ENCODE peak calls at places on chromosomes 13 and 19, in eight cellular contexts. One of them, this sample, is unnamed.

GRCh38 chr19:35788205-35788960 is 13.0 kb downstream of the ARHGAP33 start:
- DNase-seq in neural progenitor cell: no peak
- DNase-seq in lower leg skin: no peak
- DNase-seq in astrocyte of the cerebellum: no peak
- DNase-seq in WERI-Rb-1: no peak
- DNase-seq in IMR-90: no peak
- DNase-seq in fibroblast of villous mesenchyme: no peak
- DNase-seq in H9: no peak
- DNase-seq in this sample: no peak

GRCh38 chr13:48156466-48156865 is 61.6 kb upstream of the MED4 start:
- DNase-seq in neural progenitor cell: no peak
- DNase-seq in lower leg skin: no peak
- DNase-seq in astrocyte of the cerebellum: no peak
- DNase-seq in WERI-Rb-1: no peak
- DNase-seq in IMR-90: no peak
- DNase-seq in fibroblast of villous mesenchyme: no peak
- DNase-seq in H9: peak; percentile 71
- DNase-seq in this sample: no peak

GRCh38 chr19:17389957-17390664 is 3.9 kb downstream of the CCDC194 start:
- DNase-seq in neural progenitor cell: no peak
- DNase-seq in lower leg skin: no peak
- DNase-seq in astrocyte of the cerebellum: no peak
- DNase-seq in WERI-Rb-1: peak; percentile 23
- DNase-seq in IMR-90: no peak
- DNase-seq in fibroblast of villous mesenchyme: no peak
- DNase-seq in H9: no peak
- DNase-seq in this sample: peak; percentile 51

GRCh38 chr19:41702208-41702651 is 6.2 kb upstream of the CEACAM5 start:
- DNase-seq in neural progenitor cell: no peak
- DNase-seq in lower leg skin: no peak
- DNase-seq in astrocyte of the cerebellum: no peak
- DNase-seq in WERI-Rb-1: no peak
- DNase-seq in IMR-90: peak; percentile 33
- DNase-seq in fibroblast of villous mesenchyme: no peak
- DNase-seq in H9: no peak
- DNase-seq in this sample: no peak

GRCh38 chr13:99958402-99959126 is 13.0 kb downstream of the ZIC5 start:
- DNase-seq in neural progenitor cell: peak; percentile 89
- DNase-seq in lower leg skin: no peak
- DNase-seq in astrocyte of the cerebellum: no peak
- DNase-seq in WERI-Rb-1: no peak
- DNase-seq in IMR-90: no peak
- DNase-seq in fibroblast of villous mesenchyme: no peak
- DNase-seq in H9: peak; percentile 69
- DNase-seq in this sample: peak; percentile 11

GRCh38 chr19:41945135-41945766 is 13.9 kb downstream of the RABAC1 start:
- DNase-seq in neural progenitor cell: no peak
- DNase-seq in lower leg skin: no peak
- DNase-seq in astrocyte of the cerebellum: no peak
- DNase-seq in WERI-Rb-1: no peak
- DNase-seq in IMR-90: no peak
- DNase-seq in fibroblast of villous mesenchyme: no peak
- DNase-seq in H9: no peak
- DNase-seq in this sample: no peak

GRCh38 chr13:40591091-40591490 is 75.3 kb downstream of the FOXO1 start:
- DNase-seq in neural progenitor cell: no peak
- DNase-seq in lower leg skin: no peak
- DNase-seq in astrocyte of the cerebellum: no peak
- DNase-seq in WERI-Rb-1: no peak
- DNase-seq in IMR-90: no peak
- DNase-seq in fibroblast of villous mesenchyme: no peak
- DNase-seq in H9: no peak
- DNase-seq in this sample: no peak

GRCh38 chr13:114161028-114161556 is 18.0 kb upstream of the CFAP97D2 start:
- DNase-seq in neural progenitor cell: no peak
- DNase-seq in lower leg skin: peak; percentile 81
- DNase-seq in astrocyte of the cerebellum: no peak
- DNase-seq in WERI-Rb-1: no peak
- DNase-seq in IMR-90: no peak
- DNase-seq in fibroblast of villous mesenchyme: no peak
- DNase-seq in H9: no peak
- DNase-seq in this sample: no peak

GRCh38 chr19:2051771-2052704 is 994 bp upstream of the MKNK2 start:
- DNase-seq in neural progenitor cell: no peak
- DNase-seq in lower leg skin: peak; percentile 91
- DNase-seq in astrocyte of the cerebellum: no peak
- DNase-seq in WERI-Rb-1: no peak
- DNase-seq in IMR-90: no peak
- DNase-seq in fibroblast of villous mesenchyme: no peak
- DNase-seq in H9: peak; percentile 30
- DNase-seq in this sample: no peak

GRCh38 chr13:106096661-106097092 is 438.8 kb downstream of the EFNB2 start:
- DNase-seq in neural progenitor cell: no peak
- DNase-seq in lower leg skin: no peak
- DNase-seq in astrocyte of the cerebellum: no peak
- DNase-seq in WERI-Rb-1: no peak
- DNase-seq in IMR-90: no peak
- DNase-seq in fibroblast of villous mesenchyme: peak; percentile 32
- DNase-seq in H9: no peak
- DNase-seq in this sample: no peak

GRCh38 chr13:41470187-41470586 is 12.8 kb downstream of the RGCC start:
- DNase-seq in neural progenitor cell: no peak
- DNase-seq in lower leg skin: no peak
- DNase-seq in astrocyte of the cerebellum: no peak
- DNase-seq in WERI-Rb-1: no peak
- DNase-seq in IMR-90: no peak
- DNase-seq in fibroblast of villous mesenchyme: no peak
- DNase-seq in H9: no peak
- DNase-seq in this sample: no peak

GRCh38 chr13:50129923-50130685 is 114.9 kb downstream of the KCNRG start:
- DNase-seq in neural progenitor cell: peak; percentile 76
- DNase-seq in lower leg skin: peak; percentile 93
- DNase-seq in astrocyte of the cerebellum: no peak
- DNase-seq in WERI-Rb-1: no peak
- DNase-seq in IMR-90: no peak
- DNase-seq in fibroblast of villous mesenchyme: no peak
- DNase-seq in H9: peak; percentile 64
- DNase-seq in this sample: peak; percentile 43

GRCh38 chr19:41811036-41811435 is 14.6 kb downstream of the CEACAM3 start:
- DNase-seq in neural progenitor cell: no peak
- DNase-seq in lower leg skin: no peak
- DNase-seq in astrocyte of the cerebellum: no peak
- DNase-seq in WERI-Rb-1: no peak
- DNase-seq in IMR-90: no peak
- DNase-seq in fibroblast of villous mesenchyme: no peak
- DNase-seq in H9: no peak
- DNase-seq in this sample: no peak

GRCh38 chr19:33797821-33798633 is 1.4 kb downstream of the KCTD15 start:
- DNase-seq in neural progenitor cell: peak; percentile 88
- DNase-seq in lower leg skin: no peak
- DNase-seq in astrocyte of the cerebellum: no peak
- DNase-seq in WERI-Rb-1: peak; percentile 86
- DNase-seq in IMR-90: peak; percentile 33
- DNase-seq in fibroblast of villous mesenchyme: peak; percentile 64
- DNase-seq in H9: peak; percentile 77
- DNase-seq in this sample: peak; percentile 65

GRCh38 chr13:25372275-25373081 is 704 bp downstream of the ATP8A2 start:
- DNase-seq in neural progenitor cell: peak; percentile 66
- DNase-seq in lower leg skin: no peak
- DNase-seq in astrocyte of the cerebellum: no peak
- DNase-seq in WERI-Rb-1: peak; percentile 54
- DNase-seq in IMR-90: no peak
- DNase-seq in fibroblast of villous mesenchyme: no peak
- DNase-seq in H9: peak; percentile 52
- DNase-seq in this sample: no peak

DNA sequence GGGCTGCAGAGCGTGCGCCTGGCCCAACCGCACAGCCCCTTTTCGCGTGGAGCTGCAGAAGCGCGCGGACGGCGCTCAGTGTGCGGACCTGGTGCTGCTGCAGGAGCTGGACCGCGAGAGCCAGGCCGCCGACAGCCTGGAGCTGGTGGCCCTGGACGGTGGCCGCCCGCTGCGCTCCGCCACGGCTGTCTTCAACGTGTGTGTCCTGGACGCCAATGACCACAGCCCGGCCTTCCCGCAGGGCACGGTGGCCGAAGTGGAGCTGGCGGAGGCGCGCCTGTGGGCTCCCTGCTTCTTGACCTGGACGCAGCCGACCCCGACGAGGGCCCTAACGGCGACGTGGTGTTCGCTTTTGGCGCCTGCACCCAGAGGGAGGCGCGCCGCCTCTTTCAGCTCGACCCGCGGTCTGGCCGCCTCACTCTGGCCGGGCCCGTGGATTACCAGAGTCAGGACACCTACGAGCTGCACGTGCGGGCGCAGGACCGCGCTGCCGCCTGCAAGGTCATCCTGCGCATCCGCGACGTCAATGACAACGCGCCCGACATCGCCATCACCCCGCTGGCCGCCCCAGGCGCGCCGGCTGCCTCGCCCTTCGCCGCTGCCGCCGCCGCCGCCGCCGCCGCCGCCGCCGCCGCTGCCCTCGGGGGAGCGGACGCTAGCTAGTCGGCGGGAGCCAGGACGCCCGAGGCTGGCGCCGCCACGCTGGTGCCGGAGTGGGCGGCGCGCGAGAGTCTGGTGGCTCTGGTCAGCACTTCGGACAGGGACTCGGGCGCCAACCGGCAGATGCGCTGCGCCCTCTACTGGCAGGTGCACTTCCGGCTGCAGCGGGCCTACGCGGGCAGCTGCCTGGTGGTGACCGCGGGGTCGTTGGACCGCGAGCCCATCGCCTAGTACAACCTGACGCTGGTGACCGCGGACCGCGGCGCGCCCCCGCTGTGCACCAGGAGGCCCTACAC is 172.2 kb downstream of the OLFM4 start:
- DNase-seq in neural progenitor cell: peak; percentile 96
- DNase-seq in lower leg skin: no peak
- DNase-seq in astrocyte of the cerebellum: no peak
- DNase-seq in WERI-Rb-1: no peak
- DNase-seq in IMR-90: peak; percentile 1
- DNase-seq in fibroblast of villous mesenchyme: peak; percentile 0
- DNase-seq in H9: peak; percentile 89
- DNase-seq in this sample: peak; percentile 92
- TF ChIP-seq CTCF in neural progenitor cell: peak; percentile 92
- TF ChIP-seq CTCF in lower leg skin: no peak
- TF ChIP-seq CTCF in astrocyte of the cerebellum: peak; percentile 43
- TF ChIP-seq CTCF in WERI-Rb-1: peak; percentile 3
- TF ChIP-seq CTCF in IMR-90: peak; percentile 46
- TF ChIP-seq CTCF in fibroblast of villous mesenchyme: peak; percentile 15
- TF ChIP-seq CTCF in H9: peak; percentile 92
- TF ChIP-seq CTCF in this sample: peak; percentile 91

GRCh38 chr19:8537099-8537498 is 23.1 kb upstream of the ZNF414 start:
- DNase-seq in neural progenitor cell: no peak
- DNase-seq in lower leg skin: no peak
- DNase-seq in astrocyte of the cerebellum: no peak
- DNase-seq in WERI-Rb-1: no peak
- DNase-seq in IMR-90: no peak
- DNase-seq in fibroblast of villous mesenchyme: no peak
- DNase-seq in H9: no peak
- DNase-seq in this sample: no peak

GRCh38 chr19:8536282-8536681 is 22.3 kb upstream of the ZNF414 start:
- DNase-seq in neural progenitor cell: no peak
- DNase-seq in lower leg skin: no peak
- DNase-seq in astrocyte of the cerebellum: no peak
- DNase-seq in WERI-Rb-1: no peak
- DNase-seq in IMR-90: no peak
- DNase-seq in fibroblast of villous mesenchyme: no peak
- DNase-seq in H9: no peak
- DNase-seq in this sample: no peak

GRCh38 chr19:8544168-8544567 is 30.2 kb upstream of the ZNF414 start:
- DNase-seq in neural progenitor cell: no peak
- DNase-seq in lower leg skin: no peak
- DNase-seq in astrocyte of the cerebellum: no peak
- DNase-seq in WERI-Rb-1: no peak
- DNase-seq in IMR-90: no peak
- DNase-seq in fibroblast of villous mesenchyme: no peak
- DNase-seq in H9: no peak
- DNase-seq in this sample: no peak

GRCh38 chr19:8539621-8540149 is 25.7 kb upstream of the ZNF414 start:
- DNase-seq in neural progenitor cell: no peak
- DNase-seq in lower leg skin: no peak
- DNase-seq in astrocyte of the cerebellum: no peak
- DNase-seq in WERI-Rb-1: no peak
- DNase-seq in IMR-90: no peak
- DNase-seq in fibroblast of villous mesenchyme: no peak
- DNase-seq in H9: no peak
- DNase-seq in this sample: no peak
- TF ChIP-seq CTCF in neural progenitor cell: no peak
- TF ChIP-seq CTCF in lower leg skin: no peak
- TF ChIP-seq CTCF in astrocyte of the cerebellum: no peak
- TF ChIP-seq CTCF in WERI-Rb-1: no peak
- TF ChIP-seq CTCF in IMR-90: no peak
- TF ChIP-seq CTCF in fibroblast of villous mesenchyme: no peak
- TF ChIP-seq CTCF in H9: no peak
- TF ChIP-seq CTCF in this sample: no peak

GRCh38 chr13:80030491-80030890 is 310.4 kb downstream of the SPRY2 start:
- DNase-seq in neural progenitor cell: peak; percentile 16
- DNase-seq in lower leg skin: no peak
- DNase-seq in astrocyte of the cerebellum: no peak
- DNase-seq in WERI-Rb-1: no peak
- DNase-seq in IMR-90: no peak
- DNase-seq in fibroblast of villous mesenchyme: no peak
- DNase-seq in H9: no peak
- DNase-seq in this sample: peak; percentile 6
- TF ChIP-seq CTCF in neural progenitor cell: peak; percentile 41
- TF ChIP-seq CTCF in lower leg skin: no peak
- TF ChIP-seq CTCF in astrocyte of the cerebellum: no peak
- TF ChIP-seq CTCF in WERI-Rb-1: no peak
- TF ChIP-seq CTCF in IMR-90: no peak
- TF ChIP-seq CTCF in fibroblast of villous mesenchyme: peak; percentile 25
- TF ChIP-seq CTCF in H9: peak; percentile 49
- TF ChIP-seq CTCF in this sample: no peak

GRCh38 chr13:43005460-43006236 is 13.6 kb upstream of the EPSTI1 start:
- DNase-seq in neural progenitor cell: no peak
- DNase-seq in lower leg skin: no peak
- DNase-seq in astrocyte of the cerebellum: peak; percentile 32
- DNase-seq in WERI-Rb-1: no peak
- DNase-seq in IMR-90: peak; percentile 32
- DNase-seq in fibroblast of villous mesenchyme: peak; percentile 28
- DNase-seq in H9: no peak
- DNase-seq in this sample: no peak

GRCh38 chr13:43014162-43014561 is 9.2 kb upstream of the DNAJC15 start:
- DNase-seq in neural progenitor cell: no peak
- DNase-seq in lower leg skin: no peak
- DNase-seq in astrocyte of the cerebellum: no peak
- DNase-seq in WERI-Rb-1: no peak
- DNase-seq in IMR-90: no peak
- DNase-seq in fibroblast of villous mesenchyme: no peak
- DNase-seq in H9: no peak
- DNase-seq in this sample: no peak

GRCh38 chr13:43006893-43007631 is 15.0 kb upstream of the EPSTI1 start:
- DNase-seq in neural progenitor cell: peak; percentile 6
- DNase-seq in lower leg skin: no peak
- DNase-seq in astrocyte of the cerebellum: peak; percentile 63
- DNase-seq in WERI-Rb-1: no peak
- DNase-seq in IMR-90: peak; percentile 63
- DNase-seq in fibroblast of villous mesenchyme: peak; percentile 45
- DNase-seq in H9: no peak
- DNase-seq in this sample: no peak

GRCh38 chr13:43008591-43008990 is 14.8 kb upstream of the DNAJC15 start:
- DNase-seq in neural progenitor cell: no peak
- DNase-seq in lower leg skin: no peak
- DNase-seq in astrocyte of the cerebellum: no peak
- DNase-seq in WERI-Rb-1: no peak
- DNase-seq in IMR-90: no peak
- DNase-seq in fibroblast of villous mesenchyme: no peak
- DNase-seq in H9: no peak
- DNase-seq in this sample: no peak

GRCh38 chr13:43009506-43009905 is 13.9 kb upstream of the DNAJC15 start:
- DNase-seq in neural progenitor cell: no peak
- DNase-seq in lower leg skin: no peak
- DNase-seq in astrocyte of the cerebellum: no peak
- DNase-seq in WERI-Rb-1: no peak
- DNase-seq in IMR-90: peak; percentile 60
- DNase-seq in fibroblast of villous mesenchyme: peak; percentile 39
- DNase-seq in H9: no peak
- DNase-seq in this sample: no peak
- TF ChIP-seq CTCF in neural progenitor cell: no peak
- TF ChIP-seq CTCF in lower leg skin: no peak
- TF ChIP-seq CTCF in astrocyte of the cerebellum: no peak
- TF ChIP-seq CTCF in WERI-Rb-1: no peak
- TF ChIP-seq CTCF in IMR-90: no peak
- TF ChIP-seq CTCF in fibroblast of villous mesenchyme: no peak
- TF ChIP-seq CTCF in H9: no peak
- TF ChIP-seq CTCF in this sample: no peak

This sample was measured in endothelial cell.